ENCODE peak calls at places on chromosomes 3 and 15, in five cellular contexts. E, D, T, P and R are unnamed samples.

GRCh38 chr3:87191175-87191574 is 35.9 kb upstream of the CHMP2B start:
- DNase-seq in E (no peak), D (no peak), T (peak), P (no peak), R (no peak)

GRCh38 chr3:69944931-69945493 is 54.5 kb upstream of the SAMMSON start:
- DNase-seq in E (no peak), D (no peak), T (no peak), P (no peak), R (no peak)

GRCh38 chr3:42184622-42185010 is 81.4 kb downstream of the CCK start:
- DNase-seq in E (no peak), D (no peak), T (no peak), P (no peak), R (no peak)

GRCh38 chr15:34514251-34514760 is 69.1 kb downstream of the GOLGA8B start:
- DNase-seq in E (peak), D (peak), T (no peak), P (peak), R (peak)

GRCh38 chr3:176799675-176800074 is 397.6 kb downstream of the TBL1XR1 start:
- DNase-seq in E (peak), D (no peak), T (no peak), P (no peak), R (no peak)

GRCh38 chr3:33749546-33750215 is 31.6 kb upstream of the CLASP2 start:
- DNase-seq in E (no peak), D (no peak), T (peak), P (no peak), R (no peak)

GRCh38 chr3:70631716-70632307 is 319.4 kb upstream of the MDFIC2 start:
- DNase-seq in E (no peak), D (no peak), T (no peak), P (no peak), R (no peak)

GRCh38 chr15:77901251-77901881 is 176.1 kb downstream of the TBC1D2B start:
- DNase-seq in E (no peak), D (no peak), T (no peak), P (no peak), R (no peak)

GRCh38 chr15:73346735-73347312 is 21.9 kb downstream of the HCN4 start:
- DNase-seq in E (peak), D (peak), T (peak), P (peak), R (peak)

GRCh38 chr3:196193037-196193737 is 18.0 kb downstream of the ZDHHC19 start:
- DNase-seq in E (no peak), D (no peak), T (no peak), P (no peak), R (no peak)

GRCh38 chr3:146823622-146824021 is 218.5 kb upstream of the PLSCR5 start:
- DNase-seq in E (no peak), D (no peak), T (no peak), P (no peak), R (no peak)

GRCh38 chr3:24013843-24014242 is 68.8 kb downstream of the NR1D2 start:
- DNase-seq in E (no peak), D (no peak), T (no peak), P (no peak), R (no peak)

GRCh38 chr3:40899286-40899712 is 300.0 kb upstream of the CTNNB1 start:
- DNase-seq in E (no peak), D (no peak), T (peak), P (no peak), R (no peak)

GRCh38 chr15:55742498-55742926 is 440 bp downstream of the PRTG start:
- DNase-seq in E (peak), D (peak), T (peak), P (no peak), R (no peak)

GRCh38 chr3:56291244-56291680 is 177.0 kb downstream of the ERC2 start:
- DNase-seq in E (no peak), D (no peak), T (peak), P (no peak), R (no peak)

GRCh38 chr3:64983583-64984359 is 296.0 kb upstream of the ADAMTS9 start:
- DNase-seq in E (no peak), D (no peak), T (no peak), P (no peak), R (no peak)

DNA sequence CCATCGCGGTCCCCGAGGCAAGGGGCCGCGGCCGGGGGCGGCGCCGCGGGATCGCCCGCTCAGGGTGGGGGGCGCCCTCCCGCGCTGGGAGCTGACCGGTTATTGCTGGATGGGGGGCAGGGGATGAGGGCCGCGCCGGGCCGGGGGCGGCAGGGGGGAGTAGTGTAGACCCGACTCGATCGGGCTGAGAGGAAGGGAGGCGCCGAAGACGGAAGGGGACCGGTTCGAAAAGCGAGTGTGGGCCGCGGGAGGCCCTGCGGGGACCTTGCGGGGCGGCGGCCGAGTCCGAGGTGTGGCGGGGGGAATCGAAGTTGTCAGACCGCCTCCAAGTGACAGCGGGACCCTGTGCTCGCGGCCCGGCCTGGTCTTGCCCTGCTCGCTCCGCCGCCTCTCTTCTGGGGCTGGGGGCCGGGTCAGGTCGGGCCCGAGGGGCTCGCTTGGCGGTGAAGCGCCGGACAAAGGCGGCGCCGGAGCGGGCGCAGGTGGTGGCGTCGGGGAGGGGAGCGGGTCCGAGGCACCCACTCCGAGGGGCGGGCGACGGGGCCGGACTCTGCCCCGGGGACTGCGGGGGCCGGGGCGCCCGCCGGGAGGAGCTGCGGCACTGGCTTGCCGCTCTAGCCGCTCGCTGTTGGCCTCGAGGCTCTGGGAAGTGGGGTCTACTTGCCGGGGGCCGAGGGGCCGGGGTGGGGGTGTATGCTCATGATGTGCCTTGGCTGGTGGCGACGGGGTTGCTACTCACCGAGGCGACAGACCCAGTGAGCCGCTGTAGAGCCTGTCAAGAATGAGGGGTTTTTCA is 1.2 kb downstream of the BAHD1 start:
- DNase-seq in E (no peak), D (no peak), T (no peak), P (peak), R (peak)
- TF ChIP-seq CTCF in E (no peak), D (no peak), T (no peak), P (peak), R (no peak)

GRCh38 chr3:46585799-46586693 is 19.9 kb upstream of the LRRC2 start:
- DNase-seq in E (no peak), D (no peak), T (no peak), P (no peak), R (no peak)
- TF ChIP-seq CTCF in E (no peak), D (no peak), T (no peak), P (no peak), R (no peak)

DNA sequence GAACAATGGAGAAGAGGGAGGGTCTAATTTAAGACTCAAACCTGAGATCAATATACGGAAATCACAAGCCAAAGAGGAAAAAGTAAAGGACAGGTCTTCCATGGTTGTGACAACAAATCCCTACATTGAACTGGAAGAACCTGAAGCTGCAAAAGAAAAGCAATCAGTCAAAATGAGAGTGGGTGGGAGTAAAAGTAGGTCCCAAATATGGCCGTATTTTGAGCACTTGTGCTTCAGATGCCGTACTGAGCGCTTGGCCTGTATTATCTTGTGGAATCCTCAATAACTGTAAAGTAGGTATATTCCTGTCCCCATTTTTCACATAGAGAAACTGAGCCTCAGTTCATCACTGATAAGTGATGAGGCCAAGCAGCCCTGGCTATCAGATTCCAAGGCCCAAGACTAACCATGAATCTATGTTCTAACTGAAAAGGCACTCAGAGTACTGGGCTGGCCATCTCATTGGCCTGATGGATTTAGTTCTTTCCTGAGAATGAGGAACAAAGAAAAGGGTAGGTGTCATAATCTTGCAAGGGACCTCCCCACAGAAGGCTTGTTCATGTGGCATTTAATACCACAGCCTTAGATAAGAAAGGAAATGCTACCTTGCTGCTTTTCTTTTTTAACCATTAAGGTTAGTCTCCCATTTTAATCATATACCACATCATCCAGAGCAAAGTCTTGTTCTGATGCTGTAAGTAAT is 52.5 kb downstream of the LRRN1 start:
- DNase-seq in E (no peak), D (no peak), T (no peak), P (no peak), R (no peak)
- TF ChIP-seq CTCF in E (no peak), D (no peak), T (no peak), P (no peak), R (no peak)

GRCh38 chr3:12132881-12133280 is 25.8 kb downstream of the TIMP4 start:
- DNase-seq in E (no peak), D (no peak), T (no peak), P (no peak), R (no peak)

GRCh38 chr3:12138044-12138443 is 20.7 kb downstream of the TIMP4 start:
- DNase-seq in E (peak), D (no peak), T (peak), P (no peak), R (peak)

GRCh38 chr3:12135029-12135634 is 23.6 kb downstream of the TIMP4 start:
- DNase-seq in E (peak), D (peak), T (peak), P (peak), R (peak)

GRCh38 chr3:12139111-12139511 is 19.6 kb downstream of the TIMP4 start:
- DNase-seq in E (peak), D (no peak), T (peak), P (no peak), R (peak)

DNA sequence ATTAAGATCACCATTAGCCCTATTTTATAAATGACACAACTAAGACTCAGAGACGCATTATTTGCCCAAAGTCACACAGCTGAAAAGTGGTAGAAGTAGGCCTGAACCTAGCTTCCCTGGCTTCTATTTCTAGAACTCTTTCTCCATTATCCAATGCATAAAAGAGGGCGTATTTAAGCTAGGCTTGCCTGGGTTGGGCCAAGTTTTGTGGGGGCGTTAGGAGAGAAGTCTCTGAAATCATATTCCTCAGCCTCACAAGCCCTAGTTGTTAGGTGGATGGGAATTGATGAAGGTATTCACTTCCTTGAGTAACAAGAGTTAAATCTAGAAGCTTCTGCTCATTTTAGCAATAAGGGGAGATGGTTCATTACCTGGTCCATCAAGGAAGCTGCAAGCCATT is 22.3 kb downstream of the TIMP4 start:
- DNase-seq in E (no peak), D (no peak), T (no peak), P (no peak), R (no peak)
- TF ChIP-seq CTCF in E (no peak), D (no peak), T (no peak), P (no peak), R (no peak)

GRCh38 chr3:104987859-104988258 is 378.9 kb upstream of the ALCAM start:
- DNase-seq in E (no peak), D (no peak), T (peak), P (no peak), R (no peak)
- TF ChIP-seq CTCF in E (peak), D (no peak), T (no peak), P (no peak), R (no peak)

DNA sequence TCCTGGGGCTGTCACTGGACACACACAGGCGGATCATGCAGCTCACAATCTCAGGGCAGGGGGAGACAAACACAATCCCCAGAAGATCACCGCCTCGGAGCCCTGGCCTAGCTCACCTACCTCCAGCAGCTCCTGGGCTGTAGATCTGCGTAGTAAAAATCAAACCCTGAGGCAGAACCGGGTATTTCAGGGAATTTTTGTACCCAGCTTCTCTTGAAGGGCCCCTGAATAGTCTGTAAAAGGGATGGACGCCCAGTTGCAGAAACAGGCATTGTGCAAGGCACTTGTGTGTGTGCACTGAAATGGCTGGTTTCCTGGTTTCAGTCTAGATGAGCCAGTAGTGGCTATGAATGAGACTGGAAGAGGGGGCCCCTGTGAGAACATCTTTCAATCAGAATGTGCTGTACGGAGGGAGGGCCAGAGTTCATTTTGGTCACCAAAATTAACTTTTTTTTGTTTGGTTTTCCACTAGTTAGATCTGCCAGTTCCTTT is 54.9 kb upstream of the RPL32 start:
- DNase-seq in E (no peak), D (no peak), T (no peak), P (no peak), R (no peak)
- TF ChIP-seq CTCF in E (no peak), D (no peak), T (no peak), P (peak), R (no peak)

GRCh38 chr3:113254171-113254947 is 43.0 kb downstream of the BOC start:
- DNase-seq in E (no peak), D (no peak), T (no peak), P (no peak), R (peak)
- TF ChIP-seq CTCF in E (no peak), D (no peak), T (no peak), P (no peak), R (no peak)